ENCODE peak calls at places on chromosomes 1 and 21, in four cellular contexts. K, A, W and H are unnamed samples.

GRCh38 chr21:14585122-14585521 is 39.0 kb upstream of the SAMSN1 start:
- DNase-seq in K (no peak), W (no peak), A (no peak), H (no peak)

GRCh38 chr1:225548140-225548857 is 104.6 kb downstream of the ENAH start:
- DNase-seq in K (no peak), A (no peak), W (no peak), H (peak)

GRCh38 chr1:196002906-196003305 is 605.3 kb downstream of the KCNT2 start:
- DNase-seq in W (peak), K (no peak), A (no peak), H (no peak)

GRCh38 chr1:182122265-182122664 is 60.8 kb upstream of the ZNF648 start:
- DNase-seq in A (no peak), W (no peak), K (no peak), H (no peak)

GRCh38 chr1:92081031-92081430 is 886 bp downstream of the BTBD8 start:
- DNase-seq in W (no peak), A (no peak), K (no peak), H (no peak)

GRCh38 chr1:64891440-64891815 is 74.9 kb downstream of the JAK1 start:
- DNase-seq in A (no peak), K (no peak), W (peak), H (peak)

GRCh38 chr1:33256335-33256700 is at the start of gene ZNF362:
- DNase-seq in K (no peak), A (no peak), W (peak), H (peak)

GRCh38 chr1:25503551-25504426 is 39.6 kb upstream of the LDLRAP1 start:
- DNase-seq in A (peak), K (no peak), W (no peak), H (no peak)

GRCh38 chr1:171160611-171161354 is 24.3 kb upstream of the FMO2 start:
- DNase-seq in W (peak), A (no peak), K (no peak), H (no peak)

GRCh38 chr1:79714664-79715063 is 708.1 kb upstream of the ADGRL4 start:
- DNase-seq in A (no peak), K (no peak), W (no peak), H (no peak)

GRCh38 chr1:156281281-156282142 is 1.1 kb downstream of the SMG5 start:
- DNase-seq in W (peak), A (no peak), K (no peak), H (peak)

GRCh38 chr1:153626477-153626928 is 802 bp downstream of the S100A13 start:
- DNase-seq in K (no peak), W (no peak), A (no peak), H (no peak)

GRCh38 chr1:244801246-244801645 is 34.2 kb upstream of the COX20 start:
- DNase-seq in W (peak), A (no peak), K (no peak), H (peak)

GRCh38 chr1:10980094-10980577 is 32.3 kb upstream of the TARDBP start:
- DNase-seq in A (peak), W (peak), K (peak), H (peak)

GRCh38 chr21:31236528-31236927 is 107.5 kb downstream of the TIAM1 start:
- DNase-seq in A (no peak), W (no peak), K (no peak), H (no peak)

GRCh38 chr1:54919367-54920359 is 32.7 kb upstream of the DHCR24 start:
- DNase-seq in K (no peak), A (no peak), W (no peak), H (no peak)

GRCh38 chr1:169604781-169605560 is 18.7 kb upstream of the F5 start:
- DNase-seq in W (no peak), A (no peak), K (no peak), H (no peak)

GRCh38 chr21:29896884-29897283 is 42.9 kb downstream of the GRIK1 start:
- DNase-seq in A (no peak), K (no peak), W (no peak), H (no peak)

GRCh38 chr21:29887313-29888009 is 52.3 kb downstream of the GRIK1 start:
- DNase-seq in K (no peak), W (no peak), A (no peak), H (no peak)

GRCh38 chr21:29888437-29888836 is 51.4 kb downstream of the GRIK1 start:
- DNase-seq in W (no peak), A (no peak), K (no peak), H (no peak)

GRCh38 chr21:29893687-29894086 is 46.1 kb downstream of the GRIK1 start:
- DNase-seq in A (no peak), K (no peak), W (no peak), H (no peak)

DNA sequence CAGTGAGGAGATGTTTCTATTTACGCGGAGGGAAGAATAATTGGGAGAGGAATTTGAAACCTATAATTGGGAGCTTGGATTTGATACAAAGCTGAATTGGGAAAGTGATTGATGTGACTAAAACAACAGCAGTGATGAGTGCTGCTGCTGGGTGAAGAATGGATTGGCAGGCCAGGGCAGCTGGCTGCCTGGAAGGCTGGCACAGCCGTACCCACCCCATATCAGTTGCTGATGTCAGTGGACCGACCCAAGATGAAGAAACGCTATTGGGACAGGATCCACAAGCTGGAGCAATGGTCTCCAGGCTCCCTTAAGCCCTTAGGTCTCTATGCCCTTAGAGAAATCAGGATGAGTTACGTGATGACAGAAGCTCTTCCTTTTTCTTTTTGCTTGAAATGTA is 47.4 kb downstream of the GRIK1 start:
- DNase-seq in K (no peak), A (no peak), W (no peak), H (no peak)
- H2BK15ac ChIP-seq in K (no peak), A (no peak), W (no peak), H (no peak)

DNA sequence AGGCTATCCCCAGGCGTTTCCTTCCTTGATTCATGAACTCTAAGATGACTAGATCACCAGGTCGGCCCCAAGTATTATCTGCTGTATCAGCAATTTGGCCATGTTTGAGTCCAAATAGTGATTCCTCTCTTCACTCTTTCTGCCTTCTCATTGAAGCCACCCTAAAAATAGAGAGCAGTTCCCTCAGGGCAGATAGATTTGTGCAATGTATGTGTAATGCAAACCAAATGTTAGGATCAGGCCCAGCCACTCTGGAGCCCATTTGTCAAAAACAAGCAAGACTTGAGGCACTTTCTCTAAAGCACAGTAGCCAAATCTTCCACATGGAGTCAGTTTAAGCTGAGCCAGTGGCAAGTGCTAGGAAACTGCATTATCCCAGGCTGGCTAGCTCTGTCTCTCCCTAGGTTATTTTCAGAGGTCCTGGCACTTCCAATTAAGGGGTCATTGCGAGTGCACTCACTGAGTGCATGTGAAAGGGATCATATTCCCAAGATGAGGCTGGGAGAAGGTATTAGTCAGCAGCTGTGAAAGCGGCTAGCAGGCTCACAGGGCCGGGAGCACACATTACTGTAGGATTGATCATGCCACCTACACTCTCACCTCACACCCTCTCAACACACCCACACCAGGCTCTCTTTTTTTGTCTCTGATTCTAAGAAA is 97.9 kb upstream of the RAB3GAP2 start:
- DNase-seq in K (no peak), W (peak), A (no peak), H (peak)
- H2BK5ac ChIP-seq in K (no peak), W (no peak), A (peak), H (no peak)

GRCh38 chr1:163794551-163794950 is 472.8 kb downstream of the NUF2 start:
- DNase-seq in W (no peak), A (no peak), K (no peak), H (no peak)
- H2BK15ac ChIP-seq in W (no peak), A (no peak), K (no peak), H (no peak)

GRCh38 chr1:145977486-145978476 is 13.3 kb downstream of the POLR3GL start:
- DNase-seq in K (peak), W (peak), A (no peak), H (peak)
- H2BK5ac ChIP-seq in K (no peak), W (no peak), A (peak), H (peak)

GRCh38 chr1:15381805-15382204 is 27.9 kb upstream of the EFHD2 start:
- DNase-seq in K (no peak), A (no peak), W (no peak), H (no peak)

GRCh38 chr1:15384301-15384901 is 25.3 kb upstream of the EFHD2 start:
- DNase-seq in A (peak), W (peak), K (peak), H (no peak)

GRCh38 chr1:15383810-15384209 is 25.9 kb upstream of the EFHD2 start:
- DNase-seq in K (no peak), A (no peak), W (no peak), H (no peak)

GRCh38 chr1:15382601-15383518 is 26.8 kb upstream of the EFHD2 start:
- DNase-seq in K (no peak), W (no peak), A (no peak), H (no peak)

DNA sequence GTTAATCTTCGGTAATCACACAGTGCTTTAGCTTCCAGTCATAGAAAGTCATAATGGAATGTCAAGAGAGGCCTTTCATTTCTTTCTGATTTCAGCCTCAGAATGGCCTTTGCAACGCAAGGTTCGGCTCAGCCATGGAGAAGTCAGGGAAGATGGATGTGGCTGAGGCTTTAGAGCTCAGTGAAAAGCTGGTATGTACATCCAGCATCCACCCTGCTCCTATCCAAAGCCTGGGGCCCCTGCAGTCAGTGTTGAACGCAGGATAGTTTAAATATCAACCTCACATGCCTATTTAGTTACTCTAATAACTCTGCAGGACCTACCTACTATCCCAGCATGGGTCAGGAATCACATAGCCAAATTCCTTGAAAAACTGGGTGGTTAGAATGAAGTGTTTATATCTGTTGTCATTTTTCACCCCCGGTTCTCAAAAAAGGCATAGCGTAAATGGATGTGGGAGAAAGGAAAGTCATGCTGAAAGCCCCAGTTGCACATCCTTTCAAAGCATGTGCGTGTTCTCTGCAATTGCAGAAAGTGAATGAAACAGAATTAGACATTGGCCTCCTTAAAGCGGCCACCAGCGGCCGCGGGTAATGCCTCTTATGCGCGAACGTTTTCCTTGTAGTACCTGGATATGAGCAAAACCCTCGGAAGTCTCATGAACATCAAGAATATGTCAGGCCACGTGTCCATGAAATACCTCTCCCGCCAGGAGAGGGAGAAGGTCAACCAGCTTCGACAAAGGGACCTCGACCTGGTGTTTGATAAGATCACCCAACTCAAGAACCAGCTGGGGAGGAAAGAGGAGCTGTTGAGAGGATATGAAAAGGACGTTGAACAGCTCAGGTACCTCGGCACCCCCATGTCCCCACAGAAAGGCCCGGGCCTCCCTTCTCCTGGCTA is 28.8 kb upstream of the EFHD2 start:
- DNase-seq in W (no peak), K (no peak), A (no peak), H (no peak)
- H2BK15ac ChIP-seq in W (no peak), K (no peak), A (no peak), H (no peak)

GRCh38 chr1:205300149-205300548 is 21.4 kb downstream of the NUAK2 start:
- DNase-seq in K (no peak), A (no peak), W (no peak), H (no peak)
- H2BK5ac ChIP-seq in K (no peak), A (peak), W (peak), H (peak)

DNA sequence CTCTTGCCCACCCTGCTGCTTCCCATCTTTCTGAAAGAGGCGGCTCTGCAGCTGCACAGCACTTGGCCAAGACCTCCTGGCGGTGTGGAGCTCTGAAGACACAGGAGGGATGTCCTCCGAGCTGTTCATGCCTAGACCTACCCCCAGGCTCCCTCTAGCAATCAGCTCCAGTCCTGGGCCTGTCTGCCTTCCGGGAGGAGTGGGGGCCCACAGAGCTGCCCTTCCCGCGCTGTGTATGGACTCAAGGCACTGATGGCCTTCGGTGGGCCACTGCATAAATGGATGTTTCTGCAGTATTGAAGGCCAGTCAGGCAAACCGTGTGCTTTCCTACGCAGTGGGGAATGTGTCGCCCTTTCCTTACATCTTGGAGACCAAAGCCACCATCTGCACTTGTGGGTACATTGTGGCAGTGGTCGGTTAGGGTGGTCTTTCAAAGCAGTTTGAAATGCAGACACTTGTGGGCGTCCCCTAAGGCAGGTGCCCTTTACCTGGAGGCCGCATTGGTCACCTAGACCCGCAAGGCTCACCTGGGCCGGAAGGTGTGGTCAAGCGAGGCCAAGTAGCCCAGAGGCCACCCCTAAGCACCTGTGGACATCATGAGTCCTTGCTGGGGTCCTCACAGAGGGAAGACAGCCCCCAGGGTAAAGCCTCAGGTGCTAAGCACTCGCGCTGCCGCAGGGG is 912 bp upstream of the PKNOX1 start:
- DNase-seq in K (no peak), W (no peak), A (no peak), H (no peak)
- H2BK15ac ChIP-seq in K (peak), W (peak), A (peak), H (peak)

GRCh38 chr1:48499211-48499610 is 27.2 kb upstream of the SPATA6 start:
- DNase-seq in W (no peak), K (no peak), A (no peak), H (no peak)

GRCh38 chr1:48495166-48495565 is 23.2 kb upstream of the SPATA6 start:
- DNase-seq in A (no peak), K (no peak), W (no peak), H (no peak)

GRCh38 chr1:48498096-48498791 is 26.2 kb upstream of the SPATA6 start:
- DNase-seq in A (peak), K (peak), W (peak), H (peak)

GRCh38 chr1:48495911-48496310 is 23.9 kb upstream of the SPATA6 start:
- DNase-seq in A (no peak), K (no peak), W (no peak), H (no peak)

GRCh38 chr1:48500541-48501440 is 28.8 kb upstream of the SPATA6 start:
- DNase-seq in K (no peak), W (no peak), A (no peak), H (no peak)
- H2BK5ac ChIP-seq in K (no peak), W (no peak), A (peak), H (no peak)

GRCh38 chr1:180542113-180542512 is 16.7 kb upstream of the OVAAL start:
- DNase-seq in A (no peak), K (no peak), W (no peak), H (no peak)

GRCh38 chr1:180542530-180543171 is 16.1 kb upstream of the OVAAL start:
- DNase-seq in A (no peak), K (no peak), W (no peak), H (peak)

GRCh38 chr1:180539103-180539502 is 19.7 kb upstream of the OVAAL start:
- DNase-seq in A (no peak), K (no peak), W (no peak), H (no peak)

GRCh38 chr1:180544050-180544449 is 14.7 kb upstream of the OVAAL start:
- DNase-seq in A (no peak), W (no peak), K (no peak), H (no peak)

DNA sequence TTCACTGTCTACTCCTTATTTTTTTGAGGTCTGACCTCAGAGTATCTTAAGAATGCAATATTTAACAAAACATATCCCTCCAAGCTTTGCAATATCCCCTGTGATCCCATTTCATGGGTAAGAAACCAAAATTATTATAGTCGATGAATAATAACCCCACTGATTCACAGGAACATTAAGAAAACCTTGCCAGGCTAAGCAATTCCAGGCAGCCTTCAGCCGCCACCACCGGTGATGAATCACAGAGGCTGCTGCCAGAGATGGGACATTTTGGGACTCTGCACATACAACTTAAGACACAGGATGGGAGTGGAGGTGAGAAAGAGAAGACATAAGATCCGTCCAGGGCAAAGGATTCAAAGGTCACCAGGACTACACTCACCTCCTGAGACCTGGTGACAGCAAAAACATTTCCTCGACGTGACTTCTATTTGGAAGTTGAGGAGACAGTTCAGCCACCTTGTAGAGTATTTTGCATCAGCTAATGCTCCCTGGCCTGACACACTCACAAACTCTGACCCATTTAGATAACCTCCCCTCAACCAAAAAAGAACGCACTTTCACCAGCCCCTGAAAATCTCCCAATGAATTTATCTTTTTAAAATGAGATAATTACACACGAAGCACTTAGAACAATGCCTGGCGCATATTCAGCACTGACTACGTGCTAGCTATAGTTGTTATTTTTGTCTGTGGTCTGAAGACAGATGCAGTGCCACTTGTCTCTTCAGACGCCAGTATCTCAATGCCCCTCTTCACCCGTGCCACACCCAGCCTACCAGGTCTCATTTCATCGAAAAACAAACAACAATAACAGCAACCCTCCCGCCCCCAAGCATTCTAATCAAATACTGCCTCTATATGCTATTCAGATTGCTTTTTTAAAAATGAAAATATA is 17.8 kb upstream of the OVAAL start:
- DNase-seq in W (no peak), A (no peak), K (no peak), H (peak)
- H2BK15ac ChIP-seq in W (no peak), A (no peak), K (no peak), H (peak)